ENCODE peak calls at places on chromosomes 13 and 19, in nine cellular contexts. One of them, this sample, is unnamed.

GRCh38 chr19:31255174-31255862 is 93.9 kb downstream of the TSHZ3 start:
- DNase-seq in fibroblast of mammary gland: no peak
- DNase-seq in effector memory CD8-positive, alpha-beta T cell: no peak
- DNase-seq in AG04449: no peak
- DNase-seq in T-helper 17 cell: no peak
- DNase-seq in neural crest cell: no peak
- DNase-seq in MG63: no peak
- DNase-seq in Right ventricle myocardium inferior: no peak
- DNase-seq in stimulated activated CD8-positive, alpha-beta memory T cell treated with anti-CD3 and anti-CD28 coated beads, Interleukin-4, amount 100 ng/mL, for 48 hours: peak; percentile 8
- DNase-seq in this sample: no peak

GRCh38 chr19:7921302-7921954 is 1.3 kb downstream of the SNAPC2 start:
- DNase-seq in fibroblast of mammary gland: no peak
- DNase-seq in effector memory CD8-positive, alpha-beta T cell: no peak
- DNase-seq in AG04449: no peak
- DNase-seq in T-helper 17 cell: no peak
- DNase-seq in neural crest cell: no peak
- DNase-seq in MG63: no peak
- DNase-seq in Right ventricle myocardium inferior: no peak
- DNase-seq in stimulated activated CD8-positive, alpha-beta memory T cell treated with anti-CD3 and anti-CD28 coated beads, Interleukin-4, amount 100 ng/mL, for 48 hours: no peak
- DNase-seq in this sample: no peak

GRCh38 chr19:566403-566802 is 6.0 kb upstream of the BSG start:
- DNase-seq in fibroblast of mammary gland: peak; percentile 62
- DNase-seq in effector memory CD8-positive, alpha-beta T cell: no peak
- DNase-seq in AG04449: no peak
- DNase-seq in T-helper 17 cell: no peak
- DNase-seq in neural crest cell: no peak
- DNase-seq in MG63: no peak
- DNase-seq in Right ventricle myocardium inferior: peak; percentile 73
- DNase-seq in stimulated activated CD8-positive, alpha-beta memory T cell treated with anti-CD3 and anti-CD28 coated beads, Interleukin-4, amount 100 ng/mL, for 48 hours: no peak
- DNase-seq in this sample: no peak

GRCh38 chr13:54210397-54211050 is 1181.9 kb downstream of the OLFM4 start:
- DNase-seq in fibroblast of mammary gland: no peak
- DNase-seq in effector memory CD8-positive, alpha-beta T cell: no peak
- DNase-seq in AG04449: no peak
- DNase-seq in T-helper 17 cell: no peak
- DNase-seq in neural crest cell: no peak
- DNase-seq in MG63: no peak
- DNase-seq in Right ventricle myocardium inferior: no peak
- DNase-seq in stimulated activated CD8-positive, alpha-beta memory T cell treated with anti-CD3 and anti-CD28 coated beads, Interleukin-4, amount 100 ng/mL, for 48 hours: no peak
- DNase-seq in this sample: no peak

GRCh38 chr13:98192008-98192407 is 14.9 kb upstream of the RNF113B start:
- DNase-seq in fibroblast of mammary gland: no peak
- DNase-seq in effector memory CD8-positive, alpha-beta T cell: no peak
- DNase-seq in AG04449: no peak
- DNase-seq in T-helper 17 cell: no peak
- DNase-seq in neural crest cell: no peak
- DNase-seq in MG63: no peak
- DNase-seq in Right ventricle myocardium inferior: no peak
- DNase-seq in stimulated activated CD8-positive, alpha-beta memory T cell treated with anti-CD3 and anti-CD28 coated beads, Interleukin-4, amount 100 ng/mL, for 48 hours: no peak
- DNase-seq in this sample: no peak

GRCh38 chr19:39768811-39769210 is 9.8 kb upstream of the LEUTX start:
- DNase-seq in fibroblast of mammary gland: no peak
- DNase-seq in effector memory CD8-positive, alpha-beta T cell: no peak
- DNase-seq in AG04449: no peak
- DNase-seq in T-helper 17 cell: no peak
- DNase-seq in neural crest cell: no peak
- DNase-seq in MG63: no peak
- DNase-seq in Right ventricle myocardium inferior: no peak
- DNase-seq in stimulated activated CD8-positive, alpha-beta memory T cell treated with anti-CD3 and anti-CD28 coated beads, Interleukin-4, amount 100 ng/mL, for 48 hours: no peak
- DNase-seq in this sample: no peak

GRCh38 chr13:19818223-19818842 is 35.6 kb upstream of the PSPC1 start:
- DNase-seq in fibroblast of mammary gland: peak; percentile 11
- DNase-seq in effector memory CD8-positive, alpha-beta T cell: peak; percentile 10
- DNase-seq in AG04449: no peak
- DNase-seq in T-helper 17 cell: peak; percentile 12
- DNase-seq in neural crest cell: peak; percentile 59
- DNase-seq in MG63: no peak
- DNase-seq in Right ventricle myocardium inferior: peak; percentile 85
- DNase-seq in stimulated activated CD8-positive, alpha-beta memory T cell treated with anti-CD3 and anti-CD28 coated beads, Interleukin-4, amount 100 ng/mL, for 48 hours: peak; percentile 72
- DNase-seq in this sample: no peak

GRCh38 chr13:27489456-27489855 is 39.1 kb upstream of the MTIF3 start:
- DNase-seq in fibroblast of mammary gland: no peak
- DNase-seq in effector memory CD8-positive, alpha-beta T cell: no peak
- DNase-seq in AG04449: no peak
- DNase-seq in T-helper 17 cell: no peak
- DNase-seq in neural crest cell: no peak
- DNase-seq in MG63: no peak
- DNase-seq in Right ventricle myocardium inferior: no peak
- DNase-seq in stimulated activated CD8-positive, alpha-beta memory T cell treated with anti-CD3 and anti-CD28 coated beads, Interleukin-4, amount 100 ng/mL, for 48 hours: no peak
- DNase-seq in this sample: no peak

GRCh38 chr13:114131581-114132418 is 623 bp downstream of the RASA3 start:
- DNase-seq in fibroblast of mammary gland: no peak
- DNase-seq in effector memory CD8-positive, alpha-beta T cell: no peak
- DNase-seq in AG04449: no peak
- DNase-seq in T-helper 17 cell: no peak
- DNase-seq in neural crest cell: no peak
- DNase-seq in MG63: peak; percentile 25
- DNase-seq in Right ventricle myocardium inferior: peak; percentile 79
- DNase-seq in stimulated activated CD8-positive, alpha-beta memory T cell treated with anti-CD3 and anti-CD28 coated beads, Interleukin-4, amount 100 ng/mL, for 48 hours: peak; percentile 47
- DNase-seq in this sample: no peak

GRCh38 chr13:23547000-23547590 is 23.1 kb upstream of the TNFRSF19 start:
- DNase-seq in fibroblast of mammary gland: peak; percentile 43
- DNase-seq in effector memory CD8-positive, alpha-beta T cell: no peak
- DNase-seq in AG04449: no peak
- DNase-seq in T-helper 17 cell: no peak
- DNase-seq in neural crest cell: no peak
- DNase-seq in MG63: peak; percentile 59
- DNase-seq in Right ventricle myocardium inferior: peak; percentile 78
- DNase-seq in stimulated activated CD8-positive, alpha-beta memory T cell treated with anti-CD3 and anti-CD28 coated beads, Interleukin-4, amount 100 ng/mL, for 48 hours: no peak
- DNase-seq in this sample: no peak

GRCh38 chr13:44726214-44726613 is 150.1 kb upstream of the TSC22D1 start:
- DNase-seq in fibroblast of mammary gland: peak; percentile 97
- DNase-seq in effector memory CD8-positive, alpha-beta T cell: no peak
- DNase-seq in AG04449: peak; percentile 87
- DNase-seq in T-helper 17 cell: no peak
- DNase-seq in neural crest cell: no peak
- DNase-seq in MG63: no peak
- DNase-seq in Right ventricle myocardium inferior: no peak
- DNase-seq in stimulated activated CD8-positive, alpha-beta memory T cell treated with anti-CD3 and anti-CD28 coated beads, Interleukin-4, amount 100 ng/mL, for 48 hours: no peak
- DNase-seq in this sample: peak; percentile 81

GRCh38 chr19:4557186-4557970 is 2.1 kb downstream of the SEMA6B start:
- DNase-seq in fibroblast of mammary gland: no peak
- DNase-seq in effector memory CD8-positive, alpha-beta T cell: no peak
- DNase-seq in AG04449: no peak
- DNase-seq in T-helper 17 cell: no peak
- DNase-seq in neural crest cell: no peak
- DNase-seq in MG63: no peak
- DNase-seq in Right ventricle myocardium inferior: peak; percentile 60
- DNase-seq in stimulated activated CD8-positive, alpha-beta memory T cell treated with anti-CD3 and anti-CD28 coated beads, Interleukin-4, amount 100 ng/mL, for 48 hours: peak; percentile 54
- DNase-seq in this sample: no peak

GRCh38 chr19:4861147-4861546 is 6.3 kb downstream of the PLIN3 start:
- DNase-seq in fibroblast of mammary gland: no peak
- DNase-seq in effector memory CD8-positive, alpha-beta T cell: no peak
- DNase-seq in AG04449: no peak
- DNase-seq in T-helper 17 cell: no peak
- DNase-seq in neural crest cell: no peak
- DNase-seq in MG63: no peak
- DNase-seq in Right ventricle myocardium inferior: no peak
- DNase-seq in stimulated activated CD8-positive, alpha-beta memory T cell treated with anti-CD3 and anti-CD28 coated beads, Interleukin-4, amount 100 ng/mL, for 48 hours: no peak
- DNase-seq in this sample: no peak

This sample was measured in AG04450.